ENCODE peak calls at places on chromosomes 12 and 14, in five cellular contexts. One of them, this sample, is unnamed.

GRCh38 chr14:96734076-96734622 is 63.0 kb upstream of the VRK1 start:
- DNase-seq in EL: no peak
- DNase-seq in colonic mucosa: no peak
- DNase-seq in amniotic stem cell: no peak
- DNase-seq in epithelial cell of esophagus: peak
- DNase-seq in this sample: no peak

GRCh38 chr12:53843545-53843944 is 91.8 kb upstream of the CISTR start:
- DNase-seq in EL: no peak
- DNase-seq in colonic mucosa: no peak
- DNase-seq in amniotic stem cell: no peak
- DNase-seq in epithelial cell of esophagus: no peak
- DNase-seq in this sample: no peak

GRCh38 chr14:102419276-102419675 is 56.5 kb downstream of the TECPR2 start:
- DNase-seq in EL: no peak
- DNase-seq in colonic mucosa: no peak
- DNase-seq in amniotic stem cell: no peak
- DNase-seq in epithelial cell of esophagus: no peak
- DNase-seq in this sample: no peak

GRCh38 chr12:124979568-124979967 is 9.4 kb downstream of the DHX37 start:
- DNase-seq in EL: no peak
- DNase-seq in colonic mucosa: no peak
- DNase-seq in amniotic stem cell: no peak
- DNase-seq in epithelial cell of esophagus: no peak
- DNase-seq in this sample: no peak

GRCh38 chr12:115102450-115102849 is 418.5 kb upstream of the TBX3 start:
- DNase-seq in EL: no peak
- DNase-seq in colonic mucosa: no peak
- DNase-seq in amniotic stem cell: no peak
- DNase-seq in epithelial cell of esophagus: no peak
- DNase-seq in this sample: no peak

GRCh38 chr12:130916251-130916911 is 37.3 kb upstream of the ADGRD1 start:
- DNase-seq in EL: peak
- DNase-seq in colonic mucosa: peak
- DNase-seq in amniotic stem cell: no peak
- DNase-seq in epithelial cell of esophagus: peak
- DNase-seq in this sample: no peak

GRCh38 chr12:32437095-32437515 is 37.7 kb downstream of the FGD4 start:
- DNase-seq in EL: peak
- DNase-seq in colonic mucosa: no peak
- DNase-seq in amniotic stem cell: peak
- DNase-seq in epithelial cell of esophagus: peak
- DNase-seq in this sample: no peak

GRCh38 chr12:125403145-125403789 is 338.0 kb downstream of the AACS start:
- DNase-seq in EL: peak
- DNase-seq in colonic mucosa: no peak
- DNase-seq in amniotic stem cell: peak
- DNase-seq in epithelial cell of esophagus: peak
- DNase-seq in this sample: no peak

GRCh38 chr14:71286126-71286525 is 378.9 kb downstream of the PCNX1 start:
- DNase-seq in EL: no peak
- DNase-seq in colonic mucosa: no peak
- DNase-seq in amniotic stem cell: no peak
- DNase-seq in epithelial cell of esophagus: peak
- DNase-seq in this sample: no peak

GRCh38 chr12:112868459-112869041 is 38.2 kb upstream of the OAS1 start:
- DNase-seq in EL: no peak
- DNase-seq in colonic mucosa: no peak
- DNase-seq in amniotic stem cell: no peak
- DNase-seq in epithelial cell of esophagus: peak
- DNase-seq in this sample: no peak

This sample was measured in T-helper 9 cell.